ENCODE peak calls at places on chromosomes 2 and 18, in five cellular contexts. T, B, P, Z and Q are unnamed samples.

GRCh38 chr2:37896319-37896718 is 28.8 kb upstream of the RMDN2 start:
- DNase-seq in T (peak; percentile 34), B (no peak), P (no peak), Z (no peak), Q (no peak)

GRCh38 chr18:43705850-43706249 is 428.6 kb upstream of the SYT4 start:
- DNase-seq in T (no peak), B (no peak), P (no peak), Z (no peak), Q (no peak)

GRCh38 chr18:37294951-37295350 is 270.6 kb downstream of the CELF4 start:
- DNase-seq in T (peak; percentile 29), B (no peak), P (no peak), Z (no peak), Q (no peak)

GRCh38 chr2:160317113-160318099 is 117.3 kb upstream of the ITGB6 start:
- DNase-seq in T (no peak), B (no peak), P (peak; percentile 14), Z (no peak), Q (no peak)

GRCh38 chr2:112626604-112627059 is 19.1 kb upstream of the SLC20A1 start:
- DNase-seq in T (peak; percentile 62), B (peak; percentile 41), P (peak; percentile 66), Z (no peak), Q (peak; percentile 72)

GRCh38 chr2:105644174-105644980 is 100.3 kb upstream of the NCK2 start:
- DNase-seq in T (no peak), B (no peak), P (no peak), Z (no peak), Q (no peak)

GRCh38 chr2:231043796-231044195 is 6.5 kb downstream of the C2orf72 start:
- DNase-seq in T (no peak), B (no peak), P (no peak), Z (no peak), Q (no peak)

GRCh38 chr2:239939736-239940483 is 85.2 kb downstream of the NDUFA10 start:
- DNase-seq in T (no peak), B (no peak), P (peak; percentile 1), Z (no peak), Q (peak; percentile 38)

DNA sequence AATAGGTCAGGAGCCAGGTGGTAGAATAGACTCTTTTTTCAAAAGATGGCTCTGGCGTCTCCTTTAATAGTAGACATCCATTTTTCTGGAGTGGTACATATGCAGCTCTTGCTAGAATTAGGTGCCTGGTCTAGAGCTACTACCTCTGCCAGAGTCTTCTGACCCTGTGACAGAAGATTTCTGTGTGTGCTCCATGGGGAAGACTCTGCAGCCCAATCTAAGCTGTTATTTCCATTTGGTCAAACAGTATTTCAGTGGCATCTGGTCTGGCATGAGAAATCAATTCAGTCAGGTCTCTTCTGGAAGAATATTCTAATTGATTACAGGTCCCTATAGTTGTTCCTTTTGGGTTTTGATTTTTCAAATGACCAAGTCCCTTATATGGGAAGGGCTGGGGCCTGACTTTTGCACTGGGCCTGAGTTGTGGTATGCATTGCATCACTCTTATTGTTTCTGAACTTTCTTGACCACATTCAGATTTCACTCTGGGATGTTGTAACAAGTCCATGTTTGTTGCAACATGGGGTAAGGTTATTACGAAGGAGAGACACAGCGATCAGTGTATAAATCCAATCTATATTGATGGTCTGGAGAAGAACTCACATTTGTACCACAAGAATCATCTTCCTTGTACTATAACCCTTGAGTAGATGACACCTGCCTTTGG is 12.1 kb downstream of the MXD1 start:
- DNase-seq in T (no peak), B (no peak), P (no peak), Z (no peak), Q (no peak)
- H3K36me3 ChIP-seq in T (no peaks in the 10 kb centered on the region), B (peaks cover 18% of the 10 kb centered on the region), P (no peaks in the 10 kb centered on the region), Z (peaks cover 14% of the 10 kb centered on the region), Q (peaks cover 20% of the 10 kb centered on the region)

GRCh38 chr2:149658553-149658952 is 71.0 kb upstream of the MMADHC start:
- DNase-seq in T (no peak), B (no peak), P (no peak), Z (no peak), Q (no peak)

GRCh38 chr2:149664896-149665295 is 77.3 kb upstream of the MMADHC start:
- DNase-seq in T (no peak), B (no peak), P (no peak), Z (no peak), Q (no peak)

GRCh38 chr2:149657393-149657792 is 69.8 kb upstream of the MMADHC start:
- DNase-seq in T (no peak), B (no peak), P (no peak), Z (no peak), Q (no peak)

GRCh38 chr2:149662556-149662955 is 75.0 kb upstream of the MMADHC start:
- DNase-seq in T (no peak), B (no peak), P (no peak), Z (no peak), Q (no peak)

DNA sequence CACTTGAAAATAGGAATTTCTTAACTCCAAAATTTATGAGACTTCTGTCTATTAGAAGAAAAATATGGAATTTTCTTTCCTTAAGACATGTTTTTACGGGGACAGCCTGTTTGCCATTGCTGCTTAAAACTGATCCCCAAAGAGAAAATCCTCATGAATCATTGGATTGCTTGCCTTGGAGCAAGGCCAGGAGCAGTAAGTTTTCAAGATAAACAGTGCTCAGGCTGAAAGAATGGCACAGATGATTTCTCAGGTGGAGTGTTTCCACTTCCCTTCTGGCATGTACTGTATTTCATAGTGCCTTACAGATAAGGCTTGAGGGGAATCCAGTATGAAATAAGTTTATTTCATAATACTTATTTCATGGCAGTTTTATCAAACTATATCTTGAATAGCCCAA is 74.3 kb upstream of the MMADHC start:
- DNase-seq in T (peak; percentile 55), B (no peak), P (peak; percentile 55), Z (no peak), Q (no peak)
- H3K4me3 ChIP-seq in T (no peak overlapping the region), B (no peak overlapping the region), P (no peak overlapping the region), Z (no peak overlapping the region), Q (no peak overlapping the region)

GRCh38 chr2:10619643-10620042 is 70.1 kb downstream of the NOL10 start:
- DNase-seq in T (no peak), B (no peak), P (no peak), Z (no peak), Q (no peak)

GRCh38 chr2:10617241-10617640 is 72.5 kb downstream of the NOL10 start:
- DNase-seq in T (no peak), B (no peak), P (no peak), Z (no peak), Q (no peak)

GRCh38 chr2:10614940-10615339 is 74.8 kb downstream of the NOL10 start:
- DNase-seq in T (peak; percentile 45), B (no peak), P (no peak), Z (no peak), Q (no peak)

GRCh38 chr2:10620481-10620880 is 69.3 kb downstream of the NOL10 start:
- DNase-seq in T (no peak), B (no peak), P (no peak), Z (no peak), Q (no peak)
- H3K36me3 ChIP-seq in T (peaks cover 3% of the 10 kb centered on the region), B (peaks cover 14% of the 10 kb centered on the region), P (no peaks in the 10 kb centered on the region), Z (peaks cover 8% of the 10 kb centered on the region), Q (peaks cover 15% of the 10 kb centered on the region)

DNA sequence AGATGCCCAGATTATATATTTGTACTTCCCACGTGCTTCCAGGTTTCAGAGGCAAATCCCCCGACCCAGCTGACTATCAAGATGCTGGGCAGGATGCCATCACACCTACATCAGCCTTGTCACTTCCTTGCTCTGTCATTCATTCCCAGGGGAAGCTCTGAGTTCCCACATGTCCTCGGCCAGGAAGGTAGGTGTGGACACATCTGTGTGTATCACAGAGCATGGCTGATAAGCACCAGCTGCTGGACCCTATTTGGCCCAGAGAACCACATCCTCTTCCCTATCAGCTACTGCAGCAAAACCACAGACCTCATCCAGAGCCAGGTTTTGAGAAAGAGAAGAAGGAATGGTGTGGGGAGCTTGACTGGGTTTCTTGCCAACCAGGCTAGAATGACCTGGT is 31.9 kb upstream of the ITGA6 start:
- DNase-seq in T (no peak), B (no peak), P (no peak), Z (no peak), Q (no peak)
- H3K4me3 ChIP-seq in T (no peak overlapping the region), B (no peak overlapping the region), P (no peak overlapping the region), Z (no peak overlapping the region), Q (no peak overlapping the region)